ENCODE peak calls at places on chromosomes 1 and 21, in six cellular contexts. S is lung, K is upper lobe of right lung, Z is left ventricle myocardium inferior, T is tibial artery, D is stomach. O is an unnamed sample.

GRCh38 chr1:200660719-200661118 is 9.0 kb downstream of the DDX59 start:
- DNase-seq in S (no peak), K (no peak), Z (peak; percentile 60), T (no peak), D (no peak), O (no peak)

GRCh38 chr1:179143332-179143731 is 61.5 kb downstream of the TOR3A start:
- DNase-seq in S (no peak), K (no peak), Z (no peak), T (no peak), D (no peak), O (no peak)

GRCh38 chr1:150551049-150551783 is 2.0 kb downstream of the ADAMTSL4 start:
- DNase-seq in S (no peak), K (no peak), Z (no peak), T (peak; percentile 76), D (no peak), O (no peak)

GRCh38 chr1:182281541-182281940 is 110.0 kb downstream of the GLUL start:
- DNase-seq in S (no peak), K (no peak), Z (peak; percentile 22), T (no peak), D (no peak), O (no peak)

GRCh38 chr1:37845781-37846180 is 13.6 kb downstream of the MTF1 start:
- DNase-seq in S (no peak), K (no peak), Z (no peak), T (no peak), D (no peak), O (no peak)

GRCh38 chr1:236495359-236496120 is 28.2 kb upstream of the LGALS8 start:
- DNase-seq in S (no peak), K (no peak), Z (no peak), T (no peak), D (no peak), O (no peak)

GRCh38 chr1:247370786-247371732 is 39.4 kb upstream of the ZNF496 start:
- DNase-seq in S (no peak), K (no peak), Z (no peak), T (no peak), D (no peak), O (no peak)

GRCh38 chr1:51624851-51625250 is 8.0 kb downstream of the OSBPL9 start:
- DNase-seq in S (no peak), K (no peak), Z (no peak), T (no peak), D (no peak), O (no peak)

GRCh38 chr1:220786337-220787068 is at the start of gene MTARC1:
- DNase-seq in S (peak; percentile 85), K (peak; percentile 89), Z (peak; percentile 83), T (peak; percentile 83), D (peak; percentile 85), O (peak; percentile 88)

GRCh38 chr1:165259236-165259635 is 97.3 kb downstream of the LMX1A start:
- DNase-seq in S (no peak), K (no peak), Z (no peak), T (no peak), D (no peak), O (no peak)

GRCh38 chr1:110508531-110508930 is 10.4 kb downstream of the KCNA10 start:
- DNase-seq in S (no peak), K (no peak), Z (no peak), T (no peak), D (no peak), O (no peak)

GRCh38 chr1:110505596-110505995 is 13.4 kb downstream of the KCNA10 start:
- DNase-seq in S (no peak), K (no peak), Z (no peak), T (no peak), D (no peak), O (no peak)

GRCh38 chr1:110509655-110510054 is 9.3 kb downstream of the KCNA10 start:
- DNase-seq in S (no peak), K (no peak), Z (no peak), T (no peak), D (no peak), O (no peak)

GRCh38 chr1:110511436-110511835 is 7.5 kb downstream of the KCNA10 start:
- DNase-seq in S (no peak), K (no peak), Z (no peak), T (no peak), D (no peak), O (no peak)

GRCh38 chr1:110508038-110508437 is 10.9 kb downstream of the KCNA10 start:
- DNase-seq in S (peak; percentile 52), K (peak; percentile 87), Z (peak; percentile 41), T (peak; percentile 74), D (peak; percentile 75), O (peak; percentile 36)
- H3K4me3 ChIP-seq in S (no peak overlapping the region), K (peak overlapping the region; percentile 27), Z (peak overlapping the region; percentile 7), T (no peak overlapping the region), D (no peak overlapping the region), O (no peak overlapping the region)

GRCh38 chr21:36989699-36990507 is 16.6 kb upstream of the RIPPLY3 start:
- DNase-seq in S (peak; percentile 91), K (peak; percentile 98), Z (peak; percentile 96), T (peak; percentile 96), D (peak; percentile 96), O (peak; percentile 95)
- TF ChIP-seq CTCF in S (peak; percentile 33), K (peak; percentile 92), Z (peak; percentile 98), T (peak; percentile 73), D (peak; percentile 84), O (peak; percentile 73)

GRCh38 chr1:6962390-6962955 is 177.2 kb downstream of the CAMTA1 start:
- DNase-seq in S (peak; percentile 49), K (no peak), Z (peak; percentile 50), T (no peak), D (peak; percentile 31), O (peak; percentile 85)

GRCh38 chr1:6961289-6961688 is 176.0 kb downstream of the CAMTA1 start:
- DNase-seq in S (no peak), K (no peak), Z (no peak), T (no peak), D (no peak), O (no peak)

GRCh38 chr1:6960291-6960758 is 175.1 kb downstream of the CAMTA1 start:
- DNase-seq in S (no peak), K (no peak), Z (no peak), T (no peak), D (no peak), O (no peak)

GRCh38 chr1:6962956-6963915 is 178.0 kb downstream of the CAMTA1 start:
- DNase-seq in S (peak; percentile 51), K (no peak), Z (peak; percentile 48), T (no peak), D (peak; percentile 39), O (peak; percentile 90)

DNA sequence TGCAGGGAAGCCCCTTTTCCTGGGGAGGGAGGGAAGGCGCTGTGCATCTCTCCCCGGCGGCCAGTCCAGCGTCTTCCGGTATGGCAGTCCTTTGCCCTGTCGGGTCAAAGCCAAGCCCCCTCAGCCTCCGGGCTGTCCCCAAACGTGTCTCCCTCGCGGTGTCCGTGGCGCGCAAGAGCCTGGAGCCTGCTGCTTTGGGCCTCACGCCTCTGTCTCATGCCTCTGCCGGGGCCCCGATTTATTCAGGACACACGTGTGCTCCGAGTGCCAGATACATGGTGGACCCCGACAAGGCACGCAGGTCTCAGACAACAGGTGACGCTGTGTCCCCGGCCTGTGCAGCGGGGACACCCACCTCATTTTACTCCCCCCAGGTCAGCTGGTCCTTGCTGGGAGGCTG is 176.7 kb downstream of the CAMTA1 start:
- DNase-seq in S (no peak), K (no peak), Z (no peak), T (no peak), D (no peak), O (no peak)
- H3K4me1 ChIP-seq in S (peaks cover 18% of the 10 kb centered on the region), K (peaks cover 6% of the 10 kb centered on the region), Z (peaks cover 29% of the 10 kb centered on the region), T (no peaks in the 10 kb centered on the region), D (peaks cover 29% of the 10 kb centered on the region), O (peaks cover 17% of the 10 kb centered on the region)

GRCh38 chr1:159339517-159339916 is 37.4 kb downstream of the FCER1A start:
- DNase-seq in S (no peak), K (no peak), Z (no peak), T (no peak), D (no peak), O (no peak)
- H3K4me3 ChIP-seq in S (no peak overlapping the region), K (no peak overlapping the region), Z (no peak overlapping the region), T (no peak overlapping the region), D (no peak overlapping the region), O (no peak overlapping the region)

GRCh38 chr1:29671446-29671845 is 435.1 kb downstream of the PTPRU start:
- DNase-seq in S (peak; percentile 21), K (peak; percentile 40), Z (no peak), T (peak; percentile 50), D (no peak), O (no peak)

GRCh38 chr1:29671957-29672356 is 435.6 kb downstream of the PTPRU start:
- DNase-seq in S (peak; percentile 7), K (no peak), Z (no peak), T (peak; percentile 24), D (no peak), O (no peak)

GRCh38 chr1:29673669-29674624 is 437.6 kb downstream of the PTPRU start:
- DNase-seq in S (peak; percentile 11), K (peak; percentile 18), Z (no peak), T (peak; percentile 11), D (peak; percentile 14), O (no peak)

GRCh38 chr1:29672955-29673507 is 436.7 kb downstream of the PTPRU start:
- DNase-seq in S (peak; percentile 13), K (peak; percentile 22), Z (no peak), T (peak; percentile 35), D (peak; percentile 9), O (no peak)

DNA sequence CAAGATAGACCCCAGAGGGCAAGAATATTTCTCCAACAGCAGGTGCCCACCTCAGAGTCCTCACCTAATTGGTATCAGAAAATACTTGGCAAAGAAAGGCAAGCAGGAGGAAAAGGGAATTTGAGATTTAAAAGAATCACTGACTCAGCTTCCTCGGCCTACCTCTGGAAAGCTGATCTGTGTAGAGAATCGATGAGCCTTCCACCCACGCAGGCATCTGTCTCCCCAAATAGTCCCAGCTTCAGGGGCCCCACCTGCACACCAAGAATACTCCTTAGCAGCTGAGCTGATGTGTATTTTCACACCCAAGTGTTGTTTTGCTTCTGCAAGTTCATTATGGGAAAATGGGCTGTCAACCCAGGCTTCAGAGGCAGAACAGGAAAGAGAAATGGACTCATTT is 436.1 kb downstream of the PTPRU start:
- DNase-seq in S (peak; percentile 5), K (peak; percentile 17), Z (no peak), T (peak; percentile 12), D (no peak), O (no peak)
- TF ChIP-seq CTCF in S (no peak), K (no peak), Z (no peak), T (no peak), D (no peak), O (no peak)

GRCh38 chr1:85608851-85609250 is 28.3 kb downstream of the CCN1 start:
- DNase-seq in S (no peak), K (no peak), Z (no peak), T (no peak), D (no peak), O (no peak)
- H3K4me1 ChIP-seq in S (peaks cover 8% of the 10 kb centered on the region), K (peaks cover 21% of the 10 kb centered on the region), Z (peaks cover 19% of the 10 kb centered on the region), T (no peaks in the 10 kb centered on the region), D (peaks cover 19% of the 10 kb centered on the region), O (peaks cover 5% of the 10 kb centered on the region)

GRCh38 chr1:42933060-42933586 is 25.5 kb downstream of the SLC2A1 start:
- DNase-seq in S (no peak), K (no peak), Z (no peak), T (peak; percentile 25), D (no peak), O (no peak)
- H3K4me3 ChIP-seq in S (no peak overlapping the region), K (no peak overlapping the region), Z (no peak overlapping the region), T (no peak overlapping the region), D (no peak overlapping the region), O (no peak overlapping the region)